ENCODE peak calls at places on chromosomes 2 and 18, in five cellular contexts. H is stimulated activated naive B cell treated with anti-CD40 and anti-IgM and Interleukin-4, amounts not matched to agents 10 μg/mL and 1 μg/mL and 100 μg/mL, for 72 hours; S is GM23248; W is LoVo; F is A172. Q is an unnamed sample.

GRCh38 chr2:7809640-7810039 is 872.2 kb upstream of the ID2 start:
- DNase-seq in S (no peak), W (no peak), H (no peak), F (no peak), Q (no peak)

GRCh38 chr2:56739421-56739820 is 555.6 kb downstream of the CCDC85A start:
- DNase-seq in F (no peak), H (no peak), S (no peak), W (no peak), Q (no peak)

GRCh38 chr18:76545433-76546281 is 50.6 kb upstream of the ZNF516 start:
- DNase-seq in H (no peak), F (no peak), S (no peak), W (no peak), Q (no peak)

GRCh38 chr2:132766573-132766972 is 96.6 kb upstream of the LYPD1 start:
- DNase-seq in S (no peak), W (no peak), H (no peak), F (peak), Q (peak)

GRCh38 chr2:101976887-101977286 is 14.9 kb upstream of the IL1R2 start:
- DNase-seq in H (no peak), W (no peak), F (no peak), S (no peak), Q (no peak)

GRCh38 chr18:44495151-44495550 is 185.5 kb upstream of the SETBP1 start:
- DNase-seq in H (no peak), S (no peak), W (no peak), F (no peak), Q (no peak)

GRCh38 chr18:79634593-79634992 is 45.0 kb upstream of the CTDP1 start:
- DNase-seq in F (peak), W (no peak), H (no peak), S (peak), Q (peak)

GRCh38 chr2:240840435-240841060 is 20.5 kb upstream of the KIF1A start:
- DNase-seq in S (peak), F (peak), H (no peak), W (peak), Q (peak)

GRCh38 chr2:73999881-74000597 is 15.3 kb downstream of the TET3 start:
- DNase-seq in H (no peak), S (peak), W (no peak), F (no peak), Q (peak)

GRCh38 chr2:128307595-128307994 is 11.1 kb downstream of the HS6ST1 start:
- DNase-seq in W (no peak), H (no peak), S (no peak), F (no peak), Q (no peak)

GRCh38 chr18:11872479-11873136 is 21.4 kb downstream of the CHMP1B start:
- DNase-seq in F (peak), S (peak), W (peak), H (no peak), Q (no peak)

GRCh38 chr2:193101591-193101990 is 906.9 kb upstream of the TMEFF2 start:
- DNase-seq in W (no peak), F (no peak), H (no peak), S (no peak), Q (no peak)

GRCh38 chr2:85761946-85762345 is 8.2 kb downstream of the ATOH8 start:
- DNase-seq in S (no peak), F (no peak), W (no peak), H (no peak), Q (no peak)